ENCODE peak calls at places on chromosome 10, in eight cellular contexts. I is pancreas, Q is NCI-H146, W is midbrain, S is iPS-NIHi11, J is nucleus accumbens, A is H7, U is RCC 7860. B is an unnamed sample.

GRCh38 chr10:70032667-70033066 is 20.0 kb upstream of the MACROH2A2 start:
- DNase-seq in Q (no peak), U (no peak), S (no peak), I (no peak), J (no peak), W (no peak), A (no peak), B (no peak)

GRCh38 chr10:99433378-99434020 is 3.1 kb upstream of the GOT1 start:
- DNase-seq in I (no peak), W (no peak), J (no peak), U (no peak), S (no peak), Q (no peak), A (no peak), B (no peak)

GRCh38 chr10:126839094-126839761 is 66.0 kb upstream of the DOCK1 start:
- DNase-seq in S (no peak), Q (peak), A (no peak), U (no peak), J (peak), W (peak), I (peak), B (no peak)

GRCh38 chr10:104049497-104050250 is 36.0 kb downstream of the COL17A1 start:
- DNase-seq in A (no peak), W (no peak), Q (no peak), U (peak), J (no peak), I (no peak), S (no peak), B (no peak)

GRCh38 chr10:93180402-93181040 is 106.8 kb downstream of the CYP26A1 start:
- DNase-seq in S (no peak), J (no peak), U (no peak), Q (no peak), I (no peak), A (no peak), W (no peak), B (peak)

GRCh38 chr10:44352316-44353127 is 32.4 kb downstream of the CXCL12 start:
- DNase-seq in I (peak), S (no peak), A (no peak), J (no peak), W (no peak), U (no peak), Q (no peak), B (peak)

GRCh38 chr10:24680647-24681475 is 42.8 kb downstream of the ARHGAP21 start:
- DNase-seq in Q (no peak), I (no peak), A (no peak), W (no peak), S (no peak), U (no peak), J (no peak), B (no peak)

GRCh38 chr10:13956826-13957225 is 370.1 kb downstream of the PRPF18 start:
- DNase-seq in U (no peak), S (no peak), I (no peak), J (peak), W (peak), Q (no peak), A (no peak), B (peak)

GRCh38 chr10:116524736-116525135 is 21.0 kb upstream of the PNLIP start:
- DNase-seq in Q (no peak), I (no peak), W (no peak), A (no peak), S (no peak), J (no peak), U (no peak), B (no peak)

GRCh38 chr10:119679480-119679829 is 28.3 kb downstream of the BAG3 start:
- DNase-seq in S (no peak), J (no peak), I (no peak), U (no peak), A (no peak), W (no peak), Q (no peak), B (no peak)

GRCh38 chr10:131570716-131571307 is 259.3 kb upstream of the TCERG1L start:
- DNase-seq in Q (no peak), J (no peak), U (no peak), S (no peak), W (no peak), I (no peak), A (no peak), B (no peak)

GRCh38 chr10:80474920-80475319 is 20.8 kb downstream of the TSPAN14 start:
- DNase-seq in S (no peak), Q (no peak), A (no peak), U (no peak), J (no peak), W (no peak), I (no peak), B (no peak)

GRCh38 chr10:215444-215843 is 80.2 kb downstream of the ZMYND11 start:
- DNase-seq in J (no peak), I (no peak), W (no peak), Q (no peak), A (no peak), U (no peak), S (no peak), B (no peak)

GRCh38 chr10:96257944-96258343 is 13.4 kb downstream of the BLNK start:
- DNase-seq in S (no peak), Q (no peak), W (peak), A (no peak), J (no peak), U (no peak), I (no peak), B (peak)

B was measured in heart right ventricle.